ENCODE peak calls at places on chromosome 10, in nine cellular contexts. P is fibroblast of lung; A is tibial nerve; O is aorta; Z is adrenal gland; N is HCT116; K is IMR-90; D is CD8-positive, alpha-beta memory T cell; U is thoracic aorta. S is an unnamed sample. For H3K36me3, the result is how much of the 10 kb centered on the place peaks cover.

GRCh38 chr10:11715815-11716494 is 26.2 kb upstream of the ECHDC3 start:
- DNase-seq in N (no peak), U (no peak), K (no peak), P (no peak), D (no peak), O (no peak), A (no peak), Z (no peak), S (peak)

GRCh38 chr10:100707261-100707848 is 38.0 kb upstream of the PAX2 start:
- DNase-seq in U (no peak), Z (no peak), P (no peak), O (no peak), A (no peak), K (no peak), N (no peak), D (no peak), S (no peak)

GRCh38 chr10:44973323-44974081 is 5.1 kb downstream of the DEPP1 start:
- DNase-seq in O (peak), N (no peak), A (peak), P (no peak), K (no peak), Z (no peak), D (no peak), U (no peak), S (no peak)

GRCh38 chr10:133467286-133467911 is 13.7 kb downstream of the SCART1 start:
- DNase-seq in P (no peak), U (no peak), O (peak), K (no peak), N (no peak), A (no peak), D (no peak), Z (no peak), S (no peak)

GRCh38 chr10:52215745-52216361 is 98.2 kb upstream of the DKK1 start:
- DNase-seq in Z (peak), P (peak), N (peak), A (no peak), O (no peak), K (peak), U (no peak), D (no peak), S (no peak)

GRCh38 chr10:115845958-115846357 is 427.0 kb downstream of the GFRA1 start:
- DNase-seq in D (no peak), P (no peak), U (no peak), N (no peak), O (no peak), Z (no peak), A (no peak), K (no peak), S (no peak)

GRCh38 chr10:77926566-77927342 is at the start of gene DLG5:
- DNase-seq in U (no peak), A (peak), Z (peak), K (peak), O (peak), N (no peak), P (peak), D (peak), S (peak)

GRCh38 chr10:86668297-86669165 is at the start of gene LDB3:
- DNase-seq in K (peak), A (no peak), N (no peak), D (no peak), O (peak), P (peak), Z (no peak), U (peak), S (no peak)

GRCh38 chr10:29160110-29160669 is 128.7 kb upstream of the LYZL1 start:
- DNase-seq in Z (peak), O (no peak), U (no peak), N (peak), A (no peak), P (peak), K (peak), D (no peak), S (no peak)

GRCh38 chr10:133276435-133277201 is at the start of gene ADAM8:
- DNase-seq in Z (no peak), K (no peak), P (no peak), U (no peak), O (no peak), A (no peak), D (peak), N (no peak), S (peak)

GRCh38 chr10:43322769-43323168 is 48.7 kb upstream of the FXYD4 start:
- DNase-seq in O (peak), N (no peak), P (peak), D (peak), Z (peak), K (peak), A (peak), U (peak), S (peak)

GRCh38 chr10:88342733-88343310 is 240.3 kb downstream of the RNLS start:
- DNase-seq in D (no peak), N (no peak), Z (no peak), O (no peak), A (no peak), P (no peak), K (no peak), U (no peak), S (no peak)

GRCh38 chr10:105770813-105771212 is 1129.7 kb downstream of the SORCS3 start:
- DNase-seq in P (no peak), N (no peak), Z (no peak), A (no peak), U (no peak), O (no peak), K (no peak), D (no peak), S (no peak)

GRCh38 chr10:49751636-49752510 is 10.2 kb downstream of the OGDHL start:
- DNase-seq in P (no peak), K (no peak), N (no peak), O (peak), Z (no peak), U (no peak), A (no peak), D (no peak), S (no peak)

GRCh38 chr10:34641913-34642558 is 173.1 kb downstream of the PARD3 start:
- DNase-seq in K (no peak), U (no peak), A (no peak), N (no peak), P (no peak), D (no peak), O (no peak), Z (no peak), S (no peak)

GRCh38 chr10:78367012-78367411 is 333.3 kb downstream of the RPS24 start:
- DNase-seq in P (no peak), Z (no peak), K (no peak), U (no peak), N (no peak), A (no peak), O (peak), D (no peak), S (no peak)

GRCh38 chr10:88315746-88316145 is 267.4 kb downstream of the RNLS start:
- DNase-seq in U (no peak), D (no peak), O (no peak), Z (no peak), K (peak), N (no peak), A (no peak), P (no peak), S (no peak)

GRCh38 chr10:6140141-6140841 is 51.5 kb downstream of the RBM17 start:
- DNase-seq in D (peak), P (no peak), O (peak), A (no peak), Z (no peak), U (no peak), K (no peak), N (no peak), S (no peak)

GRCh38 chr10:35195361-35196306 is 69.0 kb downstream of the CREM start:
- DNase-seq in D (peak), O (no peak), A (no peak), K (peak), P (peak), Z (peak), N (peak), U (peak), S (no peak)

GRCh38 chr10:46541017-46541661 is 15.3 kb downstream of the GPRIN2 start:
- DNase-seq in D (no peak), U (no peak), P (peak), N (no peak), A (peak), O (peak), K (no peak), Z (no peak), S (peak)

GRCh38 chr10:184911-185310 is 49.7 kb downstream of the ZMYND11 start:
- DNase-seq in O (no peak), N (no peak), P (peak), K (peak), A (no peak), Z (no peak), D (no peak), U (no peak), S (no peak)

GRCh38 chr10:69501657-69502056 is 50.4 kb downstream of the TSPAN15 start:
- DNase-seq in Z (no peak), N (no peak), A (no peak), O (no peak), D (no peak), P (no peak), K (no peak), U (no peak), S (peak)

GRCh38 chr10:132628966-132629900 is 91.6 kb downstream of the INPP5A start:
- DNase-seq in P (no peak), U (no peak), N (no peak), Z (no peak), K (no peak), D (no peak), O (peak), A (no peak), S (peak)

GRCh38 chr10:28631896-28632596 is 45.3 kb upstream of the BAMBI start:
- DNase-seq in O (no peak), P (peak), A (no peak), U (no peak), D (no peak), Z (no peak), N (no peak), K (peak), S (no peak)

GRCh38 chr10:132306951-132307751 is 599 bp downstream of the STK32C start:
- DNase-seq in U (no peak), K (no peak), N (no peak), P (no peak), A (no peak), D (no peak), Z (peak), O (peak), S (peak)

GRCh38 chr10:125148576-125148975 is 11.8 kb downstream of the CTBP2 start:
- DNase-seq in A (no peak), D (no peak), U (no peak), O (no peak), P (no peak), N (no peak), K (no peak), Z (no peak), S (no peak)

GRCh38 chr10:14382022-14382421 is 51.3 kb upstream of the FRMD4A start:
- DNase-seq in U (no peak), O (no peak), A (no peak), P (peak), K (peak), N (no peak), Z (no peak), D (no peak), S (no peak)

GRCh38 chr10:14384096-14384730 is 53.5 kb upstream of the FRMD4A start:
- DNase-seq in K (peak), P (peak), D (no peak), A (no peak), U (no peak), O (no peak), N (no peak), Z (no peak), S (no peak)

GRCh38 chr10:14382531-14382930 is 51.8 kb upstream of the FRMD4A start:
- DNase-seq in Z (no peak), U (no peak), K (no peak), N (no peak), O (no peak), A (no peak), D (no peak), P (peak), S (no peak)

GRCh38 chr10:14384915-14385314 is 54.2 kb upstream of the FRMD4A start:
- DNase-seq in K (no peak), N (no peak), D (no peak), A (no peak), U (no peak), Z (no peak), P (no peak), O (no peak), S (no peak)

DNA sequence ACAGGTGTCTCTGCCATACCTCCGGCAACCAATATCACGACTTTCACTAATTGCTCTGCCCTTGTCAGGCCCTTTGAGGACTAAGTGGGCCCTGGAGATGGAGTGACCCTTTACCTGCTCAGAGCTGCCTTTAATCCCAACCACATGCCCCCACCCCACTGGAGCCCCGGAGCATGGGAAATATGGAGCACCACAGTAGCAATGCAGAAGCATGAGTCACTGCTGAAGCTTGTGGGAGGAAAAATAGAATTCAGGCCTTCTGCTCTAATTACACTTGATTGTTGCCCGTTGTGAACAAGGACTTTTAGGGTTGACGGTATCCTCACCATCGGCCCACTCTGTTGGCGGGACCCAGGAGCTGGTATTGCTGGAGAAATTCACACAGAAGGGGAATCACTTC is 52.5 kb upstream of the FRMD4A start:
- DNase-seq in P (peak), K (peak), D (no peak), N (no peak), Z (no peak), A (no peak), U (no peak), O (no peak), S (no peak)
- H3K36me3 ChIP-seq in P (under half), K (under half), D (under half), N (under half), Z (under half), A (under half), U (under half), O (under half), S (under half)

DNA sequence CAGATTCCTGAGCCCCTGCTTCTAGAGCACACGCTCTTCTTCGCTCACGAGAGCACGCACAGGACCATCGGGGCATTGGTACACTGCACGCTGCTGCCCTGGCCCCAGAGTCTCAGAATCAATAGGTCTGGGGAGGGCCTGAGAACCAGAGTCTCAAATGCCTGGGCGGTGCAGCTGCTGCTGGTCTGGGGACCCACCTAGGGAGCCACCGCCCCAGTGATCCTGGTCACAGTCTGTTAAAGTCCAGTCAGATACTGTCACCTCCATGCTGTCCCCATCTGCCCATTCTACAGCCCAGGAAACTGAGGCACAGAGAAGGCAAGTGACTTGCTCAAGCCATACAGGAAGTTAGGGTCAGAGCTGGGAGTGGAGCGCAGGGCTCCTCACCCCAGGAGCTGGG is 38.0 kb downstream of the ZCCHC24 start:
- DNase-seq in N (no peak), Z (no peak), U (no peak), A (no peak), P (no peak), K (no peak), D (no peak), O (peak), S (no peak)
- H3K27ac ChIP-seq in N (no peak), Z (no peak), U (no peak), A (no peak), P (no peak), K (peak), D (no peak), O (no peak), S (no peak)

DNA sequence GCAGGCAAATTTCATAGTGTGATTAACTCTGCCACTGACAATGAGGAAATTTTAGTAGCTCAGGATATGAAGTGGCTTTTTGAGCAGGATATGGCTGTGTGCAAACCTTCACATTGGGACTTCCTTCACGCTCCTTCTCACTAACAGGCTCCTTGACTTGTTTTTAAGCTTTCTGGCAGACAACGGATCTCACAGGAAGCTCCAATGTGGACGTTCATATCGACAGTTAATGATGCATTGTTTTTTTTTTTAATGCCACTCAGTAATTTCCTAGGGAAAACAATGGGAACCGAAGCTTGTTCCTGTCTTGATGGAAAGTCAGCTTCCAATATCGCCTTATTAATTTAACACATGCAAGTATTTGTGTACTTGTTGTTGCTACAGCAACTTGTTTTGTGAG is 84.8 kb downstream of the NRP1 start:
- DNase-seq in K (no peak), U (no peak), D (no peak), O (no peak), A (no peak), N (no peak), P (no peak), Z (no peak), S (no peak)
- H3K36me3 ChIP-seq in K (under half), U (under half), D (under half), O (under half), A (under half), N (under half), P (under half), Z (under half), S (half or more)

DNA sequence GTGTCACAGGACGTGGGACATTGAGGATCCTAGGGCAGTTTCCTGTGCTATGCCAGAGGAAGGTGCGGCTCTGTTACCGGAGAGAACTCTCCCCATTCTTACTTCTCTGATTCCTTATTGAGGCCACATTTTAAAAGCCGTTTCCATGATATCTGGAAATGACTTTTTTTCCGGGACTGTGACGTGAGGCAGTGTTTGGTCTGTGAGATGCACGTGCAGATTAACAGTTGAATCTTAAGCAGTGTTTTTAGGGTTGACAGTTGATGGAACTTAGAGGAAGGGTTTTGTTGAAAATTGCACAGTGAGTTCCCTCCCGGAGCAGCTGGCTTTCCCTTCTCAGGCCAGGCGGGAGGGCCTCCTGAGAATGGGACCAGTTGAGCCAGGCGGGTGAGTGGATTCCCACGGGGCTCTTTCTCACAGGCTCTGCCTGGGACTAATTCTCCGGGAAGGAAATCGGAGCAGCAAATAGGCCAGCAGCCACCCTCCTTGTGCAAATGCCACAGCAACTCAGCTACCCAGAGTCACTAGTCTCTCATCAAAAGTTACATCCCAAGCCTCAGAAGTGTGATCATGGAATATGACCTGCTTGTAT is 125.3 kb downstream of the TACC2 start:
- DNase-seq in O (no peak), N (no peak), Z (no peak), D (no peak), A (no peak), U (no peak), P (no peak), K (peak), S (no peak)
- H3K27ac ChIP-seq in O (peak), N (no peak), Z (peak), D (no peak), A (peak), U (peak), P (peak), K (peak), S (peak)

GRCh38 chr10:112115781-112116385 is 67.7 kb downstream of the GPAM start:
- DNase-seq in N (peak), P (no peak), A (no peak), Z (peak), D (peak), K (peak), O (no peak), U (no peak), S (no peak)
- H3K36me3 ChIP-seq in N (under half), P (under half), A (under half), Z (under half), D (under half), K (under half), O (under half), U (under half), S (under half)

S was measured in upper lobe of right lung.